ENCODE peak calls at places on chromosomes 4 and X, in five cellular contexts. K is sigmoid colon, A is bronchial epithelial cell, E is nephron progenitor cell, J is esophagus squamous epithelium. T is an unnamed sample.

GRCh38 chr4:19850909-19851308 is 400.8 kb upstream of the SLIT2 start:
- DNase-seq in K (no peak), A (peak; percentile 97), E (no peak), J (no peak), T (no peak)

GRCh38 chrX:2391869-2392606 is 108.7 kb downstream of the DHRSX start:
- DNase-seq in K (no peak), A (peak; percentile 96), E (no peak), J (no peak), T (no peak)

GRCh38 chr4:168924648-168925047 is 85.4 kb downstream of the CBR4 start:
- DNase-seq in K (no peak), A (no peak), E (no peak), J (no peak), T (no peak)

GRCh38 chr4:110085131-110085530 is 113.3 kb downstream of the ELOVL6 start:
- DNase-seq in K (no peak), A (peak; percentile 40), E (no peak), J (no peak), T (peak; percentile 26)

GRCh38 chr4:161762796-161763195 is 401.0 kb downstream of the FSTL5 start:
- DNase-seq in K (no peak), A (peak; percentile 67), E (no peak), J (no peak), T (no peak)

GRCh38 chr4:118352843-118353373 is at the start of gene PRSS12:
- DNase-seq in K (peak; percentile 70), A (peak; percentile 54), E (peak; percentile 91), J (no peak), T (peak; percentile 35)

GRCh38 chrX:136646602-136647239 is 1.2 kb upstream of the CD40LG start:
- DNase-seq in K (no peak), A (no peak), E (no peak), J (no peak), T (peak; percentile 23)

GRCh38 chr4:93066746-93067145 is 761.8 kb upstream of the ATOH1 start:
- DNase-seq in K (no peak), A (peak; percentile 86), E (no peak), J (no peak), T (no peak)

GRCh38 chr4:8723222-8723980 is 130.8 kb downstream of the CPZ start:
- DNase-seq in K (peak; percentile 48), A (no peak), E (no peak), J (no peak), T (no peak)

GRCh38 chr4:101065935-101066485 is 281.3 kb downstream of the PPP3CA start:
- DNase-seq in K (no peak), A (no peak), E (no peak), J (no peak), T (no peak)

GRCh38 chr4:25654031-25654970 is 1.4 kb upstream of the SLC34A2 start:
- DNase-seq in K (no peak), A (no peak), E (no peak), J (no peak), T (no peak)

GRCh38 chr4:11416071-11416766 is 12.5 kb downstream of the HS3ST1 start:
- DNase-seq in K (no peak), A (no peak), E (no peak), J (no peak), T (no peak)

GRCh38 chrX:44775726-44776125 is 68.1 kb upstream of the DUSP21 start:
- DNase-seq in K (no peak), A (no peak), E (no peak), J (no peak), T (no peak)

GRCh38 chrX:81377329-81377728 is 175.4 kb downstream of the SH3BGRL start:
- DNase-seq in K (no peak), A (peak; percentile 25), E (no peak), J (no peak), T (no peak)

GRCh38 chr4:41406051-41406516 is 131.9 kb upstream of the LIMCH1 start:
- DNase-seq in K (no peak), A (peak; percentile 16), E (no peak), J (no peak), T (no peak)

T was measured in activated gamma-delta T cell treated with Interleukin-2 at 50 U/mL for 16 hours.